ENCODE peak calls at places on chromosomes 2 and 18, in four cellular contexts. One of them, this sample, is unnamed.

GRCh38 chr2:28691774-28692281 is 59.8 kb upstream of the PPP1CB start:
- DNase-seq in activated naive CD8-positive, alpha-beta T cell treated with anti-CD3 and anti-CD28 coated beads for 36 hours: no peak
- DNase-seq in adrenal gland: peak; percentile 76
- DNase-seq in NCI-H1694: no peak
- DNase-seq in this sample: no peak

GRCh38 chr18:11523809-11524208 is 85.6 kb upstream of the SLC35G4 start:
- DNase-seq in NCI-H1694: no peak
- DNase-seq in activated naive CD8-positive, alpha-beta T cell treated with anti-CD3 and anti-CD28 coated beads for 36 hours: no peak
- DNase-seq in adrenal gland: no peak
- DNase-seq in this sample: no peak

GRCh38 chr18:70662588-70662987 is 373.7 kb downstream of the SOCS6 start:
- DNase-seq in NCI-H1694: no peak
- DNase-seq in activated naive CD8-positive, alpha-beta T cell treated with anti-CD3 and anti-CD28 coated beads for 36 hours: no peak
- DNase-seq in adrenal gland: no peak
- DNase-seq in this sample: no peak

GRCh38 chr18:38801640-38802039 is 1236.0 kb upstream of the CELF4 start:
- DNase-seq in NCI-H1694: no peak
- DNase-seq in adrenal gland: no peak
- DNase-seq in activated naive CD8-positive, alpha-beta T cell treated with anti-CD3 and anti-CD28 coated beads for 36 hours: no peak
- DNase-seq in this sample: no peak

GRCh38 chr18:70165936-70166335 is 39.6 kb downstream of the RTTN start:
- DNase-seq in adrenal gland: no peak
- DNase-seq in NCI-H1694: no peak
- DNase-seq in activated naive CD8-positive, alpha-beta T cell treated with anti-CD3 and anti-CD28 coated beads for 36 hours: no peak
- DNase-seq in this sample: no peak

GRCh38 chr2:204239756-204240155 is 303.2 kb downstream of the ICOS start:
- DNase-seq in activated naive CD8-positive, alpha-beta T cell treated with anti-CD3 and anti-CD28 coated beads for 36 hours: no peak
- DNase-seq in adrenal gland: no peak
- DNase-seq in NCI-H1694: no peak
- DNase-seq in this sample: no peak

GRCh38 chr2:233039217-233040173 is 7.0 kb downstream of the NEU2 start:
- DNase-seq in adrenal gland: no peak
- DNase-seq in activated naive CD8-positive, alpha-beta T cell treated with anti-CD3 and anti-CD28 coated beads for 36 hours: no peak
- DNase-seq in NCI-H1694: no peak
- DNase-seq in this sample: no peak

GRCh38 chr2:138124521-138124920 is 160.2 kb downstream of the HNMT start:
- DNase-seq in activated naive CD8-positive, alpha-beta T cell treated with anti-CD3 and anti-CD28 coated beads for 36 hours: no peak
- DNase-seq in adrenal gland: no peak
- DNase-seq in NCI-H1694: no peak
- DNase-seq in this sample: peak; percentile 47

GRCh38 chr2:60453896-60454295 is 99.6 kb downstream of the BCL11A start:
- DNase-seq in NCI-H1694: no peak
- DNase-seq in adrenal gland: no peak
- DNase-seq in activated naive CD8-positive, alpha-beta T cell treated with anti-CD3 and anti-CD28 coated beads for 36 hours: no peak
- DNase-seq in this sample: no peak